ENCODE peak calls at places on chromosomes 16 and 17, in five cellular contexts. S is neural progenitor cell, Q is tibial nerve, O is Panc1, G is left ventricle myocardium inferior. D is an unnamed sample.

GRCh38 chr17:11797803-11798202 is 199.5 kb downstream of the ZNF18 start:
- DNase-seq in S (no peak), Q (no peak), O (no peak), G (no peak), D (no peak)

GRCh38 chr17:48753794-48754499 is 25.4 kb upstream of the HOXB13 start:
- DNase-seq in S (no peak), Q (no peak), O (no peak), G (no peak), D (peak)

GRCh38 chr17:38693700-38694329 is 11.3 kb upstream of the MLLT6 start:
- DNase-seq in S (no peak), Q (peak), O (no peak), G (peak), D (no peak)

GRCh38 chr17:16466407-16466806 is 25.6 kb downstream of the LRRC75A start:
- DNase-seq in S (no peak), Q (no peak), O (no peak), G (no peak), D (no peak)

GRCh38 chr16:2971985-2972784 is 3.0 kb downstream of the PAQR4 start:
- DNase-seq in S (no peak), Q (no peak), O (no peak), G (no peak), D (no peak)

GRCh38 chr17:35807371-35808144 is 1.7 kb upstream of the TAF15 start:
- DNase-seq in S (no peak), Q (no peak), O (no peak), G (no peak), D (no peak)

GRCh38 chr16:25012525-25012991 is 2.6 kb downstream of the ARHGAP17 start:
- DNase-seq in S (no peak), Q (no peak), O (no peak), G (no peak), D (no peak)

GRCh38 chr17:66982011-66982508 is 17.6 kb downstream of the CACNG4 start:
- DNase-seq in S (no peak), Q (no peak), O (no peak), G (no peak), D (no peak)

GRCh38 chr16:15942901-15943690 is 6.3 kb upstream of the ABCC1 start:
- DNase-seq in S (no peak), Q (no peak), O (no peak), G (no peak), D (no peak)

GRCh38 chr17:7781467-7781866 is 52.5 kb upstream of the KDM6B start:
- DNase-seq in S (no peak), Q (no peak), O (no peak), G (no peak), D (peak)

GRCh38 chr17:7777017-7777416 is 57.0 kb upstream of the KDM6B start:
- DNase-seq in S (no peak), Q (no peak), O (no peak), G (no peak), D (no peak)

GRCh38 chr17:7786866-7787265 is 47.2 kb upstream of the KDM6B start:
- DNase-seq in S (no peak), Q (no peak), O (no peak), G (no peak), D (no peak)

GRCh38 chr17:7780736-7781135 is 53.3 kb upstream of the KDM6B start:
- DNase-seq in S (no peak), Q (no peak), O (no peak), G (no peak), D (no peak)

GRCh38 chr17:7782237-7782636 is 51.8 kb upstream of the KDM6B start:
- DNase-seq in S (no peak), Q (no peak), O (no peak), G (no peak), D (peak)
- TF ChIP-seq CTCF in S (no peak), Q (no peak), O (no peak), G (no peak), D (peak)

DNA sequence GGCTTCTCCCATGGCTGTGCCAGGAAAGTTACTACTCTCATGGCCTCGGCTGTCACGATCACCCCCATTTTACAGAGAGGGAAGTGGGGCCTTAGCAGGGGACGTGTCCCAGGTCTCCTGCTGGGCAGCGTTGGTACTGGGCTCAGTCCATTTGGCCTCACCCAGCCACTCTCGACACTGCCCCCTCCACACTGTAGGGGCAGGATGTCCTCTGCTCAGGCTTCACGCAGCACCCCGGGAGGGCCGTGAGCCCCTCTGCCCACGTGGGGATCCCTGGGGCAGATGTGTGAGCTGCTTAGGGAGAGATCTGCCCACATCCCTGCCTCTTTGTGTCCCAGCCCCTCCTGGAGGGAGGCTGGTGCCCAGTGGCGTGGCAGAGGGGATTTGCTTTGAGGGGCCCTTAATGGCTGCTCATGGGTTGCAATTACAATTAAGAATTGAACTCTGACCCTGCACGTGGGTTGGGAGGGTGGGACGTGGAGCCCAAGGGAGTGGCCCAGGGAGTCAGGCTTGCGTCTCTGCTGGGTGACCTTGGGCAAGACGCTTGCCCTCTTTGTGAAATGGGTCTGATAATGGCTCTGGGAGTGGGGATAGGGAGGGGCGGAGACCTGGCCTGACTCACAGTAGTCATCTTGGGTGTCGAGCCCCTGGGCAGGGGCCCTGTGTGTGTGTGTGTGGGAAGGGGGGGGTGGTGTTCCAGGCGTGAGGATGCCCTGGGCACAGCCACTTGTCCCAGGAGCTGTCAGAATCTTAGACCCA is 2.3 kb upstream of the KCNJ12 start:
- DNase-seq in S (no peak), Q (no peak), O (no peak), G (no peak), D (no peak)
- TF ChIP-seq CTCF in S (no peak), Q (no peak), O (no peak), G (no peak), D (no peak)

GRCh38 chr17:83100853-83101391 is 21.5 kb downstream of the METRNL start:
- DNase-seq in S (no peak), Q (no peak), O (no peak), G (no peak), D (no peak)
- TF ChIP-seq CTCF in S (no peak), Q (no peak), O (no peak), G (no peak), D (no peak)

DNA sequence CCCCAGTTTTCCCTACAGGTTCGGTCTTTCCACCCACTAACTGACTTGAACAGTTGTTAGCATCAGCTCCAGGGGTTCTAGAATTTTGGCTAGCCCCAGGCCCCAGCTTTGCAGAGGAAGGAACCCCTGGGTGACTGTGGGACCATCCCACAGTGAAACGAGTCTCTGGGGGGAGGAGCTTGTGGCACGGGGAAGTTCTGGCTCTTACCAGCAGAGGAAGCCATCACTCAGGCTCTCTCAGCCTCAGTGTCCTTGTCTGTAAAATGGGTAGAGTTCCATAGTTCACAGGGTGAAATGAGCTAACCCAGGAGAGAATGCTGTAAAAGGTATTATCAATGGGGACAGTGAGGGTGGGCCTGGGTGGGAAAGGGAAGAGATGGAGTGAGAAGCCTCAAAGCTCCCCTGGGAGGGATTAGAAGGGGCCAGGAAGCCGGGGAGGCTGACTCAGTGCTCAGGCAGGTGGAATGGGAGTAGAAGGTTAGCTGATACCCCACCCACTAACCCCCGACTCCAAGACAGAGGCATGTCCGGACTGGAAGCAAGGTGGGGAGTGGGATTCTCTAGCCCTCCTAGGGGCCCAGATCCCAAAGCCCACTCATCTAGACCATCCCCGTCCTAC is 30.9 kb upstream of the CDC42EP4 start:
- DNase-seq in S (peak), Q (no peak), O (no peak), G (no peak), D (no peak)
- TF ChIP-seq CTCF in S (peak), Q (no peak), O (no peak), G (no peak), D (no peak)

GRCh38 chr16:83952940-83953795 is at the start of gene OSGIN1:
- DNase-seq in S (peak), Q (peak), O (peak), G (peak), D (peak)

GRCh38 chr16:83954577-83955016 is 1.6 kb downstream of the OSGIN1 start:
- DNase-seq in S (no peak), Q (peak), O (no peak), G (peak), D (no peak)

GRCh38 chr16:83952587-83952939 is 477 bp upstream of the OSGIN1 start:
- DNase-seq in S (no peak), Q (no peak), O (no peak), G (no peak), D (peak)

GRCh38 chr16:83955218-83956130 is 2.4 kb downstream of the OSGIN1 start:
- DNase-seq in S (no peak), Q (no peak), O (no peak), G (peak), D (no peak)

DNA sequence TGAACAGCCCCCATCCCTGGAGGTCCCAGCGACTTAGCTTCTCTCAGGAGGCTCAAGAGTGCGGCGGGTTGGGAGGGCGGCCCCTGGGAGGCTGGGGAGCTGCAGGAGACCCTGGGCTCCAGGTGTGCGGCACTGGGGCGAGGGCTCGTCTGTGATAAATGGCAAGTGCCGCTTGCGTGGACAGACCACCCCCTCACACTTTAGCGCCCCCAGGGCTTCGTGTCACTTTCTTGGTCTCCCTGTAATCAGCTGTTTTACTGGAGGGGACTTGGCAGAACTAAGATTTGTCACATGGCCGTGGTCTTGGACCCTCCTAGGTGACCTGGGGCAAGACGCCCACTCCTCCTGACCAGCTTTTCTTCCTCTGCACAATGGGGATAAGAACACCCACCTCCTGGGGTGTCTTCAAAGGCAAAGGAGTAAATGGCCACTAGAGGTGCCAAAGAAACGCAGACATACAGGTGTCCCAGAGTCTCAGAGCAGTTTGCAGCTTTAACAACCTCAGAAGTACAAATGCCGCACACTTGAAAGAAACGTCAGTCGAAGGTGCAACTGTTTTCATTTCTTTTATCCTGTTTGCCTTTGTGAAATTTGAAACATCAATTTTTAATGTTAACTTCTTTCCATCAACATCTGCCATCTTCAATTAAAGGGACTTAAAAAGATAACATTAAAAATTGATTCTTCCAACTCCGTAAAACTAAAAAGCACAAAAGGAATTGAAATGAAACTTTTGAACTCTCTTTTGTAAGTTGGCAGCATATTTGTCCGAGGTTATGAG is 946 bp downstream of the OSGIN1 start:
- DNase-seq in S (peak), Q (no peak), O (peak), G (no peak), D (peak)
- TF ChIP-seq CTCF in S (peak), Q (no peak), O (peak), G (peak), D (peak)

DNA sequence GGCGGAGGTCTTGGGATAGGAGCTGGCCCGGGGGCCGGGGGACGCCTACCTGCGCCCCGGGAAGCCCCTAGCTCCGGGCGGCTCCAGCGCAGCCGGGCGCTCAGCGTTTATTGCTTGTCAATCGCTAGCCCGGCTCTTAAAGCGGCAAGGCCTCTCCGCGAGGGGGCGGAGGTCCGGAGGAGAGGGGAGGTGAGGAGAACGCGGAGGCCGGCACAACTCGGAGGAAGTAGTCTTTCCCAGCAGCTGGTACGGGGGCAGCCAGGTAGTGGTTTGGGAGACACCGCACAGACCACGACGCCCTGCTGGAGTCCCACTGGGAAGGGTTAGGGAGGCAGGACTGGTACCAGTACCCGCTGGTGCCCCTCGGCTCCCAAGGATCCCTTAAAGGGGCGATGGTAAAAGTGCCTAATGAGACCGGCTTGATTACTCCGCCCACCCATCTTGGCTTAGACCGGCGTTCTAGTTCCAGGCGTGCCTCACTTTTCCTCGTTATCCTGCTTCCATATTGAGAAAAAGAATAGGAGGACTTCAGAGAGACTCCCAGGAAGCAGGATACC is at the start of gene MPP2:
- DNase-seq in S (peak), Q (peak), O (no peak), G (peak), D (no peak)
- TF ChIP-seq CTCF in S (peak), Q (no peak), O (no peak), G (peak), D (no peak)

DNA sequence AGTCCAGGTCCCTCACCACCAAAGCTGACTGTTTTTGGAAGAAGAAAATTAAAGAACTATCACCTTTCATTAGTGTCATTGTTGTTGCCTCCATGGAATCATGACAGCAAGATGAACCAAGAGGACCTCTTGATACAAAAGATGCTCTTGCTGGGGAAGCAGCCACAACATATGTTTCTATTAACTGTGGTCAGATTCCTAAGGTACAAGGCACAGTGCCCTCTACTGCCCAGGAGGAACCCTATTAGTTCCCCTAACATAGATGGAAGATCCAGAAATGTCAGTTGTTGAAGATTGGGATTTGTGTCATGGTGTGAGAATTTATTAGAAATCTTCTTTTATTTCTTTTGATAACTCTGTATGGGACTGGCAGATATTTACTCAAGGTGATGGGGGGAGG is 188.2 kb upstream of the ANKFN1 start:
- DNase-seq in S (no peak), Q (no peak), O (no peak), G (no peak), D (no peak)
- TF ChIP-seq CTCF in S (no peak), Q (no peak), O (peak), G (no peak), D (no peak)

D was measured in epithelial cell of proximal tubule.